ENCODE peak calls at places on chromosome 7, in eight cellular contexts. One of them, this sample, is unnamed.

GRCh38 chr7:132683967-132684690 is 107.9 kb upstream of the PLXNA4 start:
- DNase-seq in PC-9: no peak
- DNase-seq in activated naive CD4-positive, alpha-beta T cell: no peak
- DNase-seq in stimulated activated CD8-positive, alpha-beta memory T cell treated with anti-CD3 and anti-CD28 coated beads, Interleukin-15, amount 100 ng/mL, for 24 hours: no peak
- DNase-seq in HFFc6: no peak
- DNase-seq in mesothelial cell of epicardium: no peak
- DNase-seq in T-helper 2 cell: no peak
- DNase-seq in esophagus squamous epithelium: no peak
- DNase-seq in this sample: no peak

GRCh38 chr7:142104550-142105527 is 6.7 kb upstream of the MGAM2 start:
- DNase-seq in mesothelial cell of epicardium: no peak
- DNase-seq in activated naive CD4-positive, alpha-beta T cell: no peak
- DNase-seq in HFFc6: no peak
- DNase-seq in esophagus squamous epithelium: no peak
- DNase-seq in stimulated activated CD8-positive, alpha-beta memory T cell treated with anti-CD3 and anti-CD28 coated beads, Interleukin-15, amount 100 ng/mL, for 24 hours: no peak
- DNase-seq in PC-9: peak
- DNase-seq in T-helper 2 cell: no peak
- DNase-seq in this sample: no peak

GRCh38 chr7:47047384-47047783 is 534.5 kb downstream of the TNS3 start:
- DNase-seq in esophagus squamous epithelium: no peak
- DNase-seq in HFFc6: no peak
- DNase-seq in mesothelial cell of epicardium: no peak
- DNase-seq in PC-9: no peak
- DNase-seq in activated naive CD4-positive, alpha-beta T cell: no peak
- DNase-seq in stimulated activated CD8-positive, alpha-beta memory T cell treated with anti-CD3 and anti-CD28 coated beads, Interleukin-15, amount 100 ng/mL, for 24 hours: no peak
- DNase-seq in T-helper 2 cell: no peak
- DNase-seq in this sample: no peak

GRCh38 chr7:95012001-95012400 is 104.6 kb downstream of the PPP1R9A start:
- DNase-seq in PC-9: no peak
- DNase-seq in HFFc6: no peak
- DNase-seq in mesothelial cell of epicardium: no peak
- DNase-seq in stimulated activated CD8-positive, alpha-beta memory T cell treated with anti-CD3 and anti-CD28 coated beads, Interleukin-15, amount 100 ng/mL, for 24 hours: no peak
- DNase-seq in activated naive CD4-positive, alpha-beta T cell: no peak
- DNase-seq in T-helper 2 cell: no peak
- DNase-seq in esophagus squamous epithelium: no peak
- DNase-seq in this sample: no peak

GRCh38 chr7:22728416-22729029 is 1.5 kb downstream of the IL6 start:
- DNase-seq in stimulated activated CD8-positive, alpha-beta memory T cell treated with anti-CD3 and anti-CD28 coated beads, Interleukin-15, amount 100 ng/mL, for 24 hours: no peak
- DNase-seq in mesothelial cell of epicardium: no peak
- DNase-seq in T-helper 2 cell: no peak
- DNase-seq in HFFc6: peak
- DNase-seq in esophagus squamous epithelium: no peak
- DNase-seq in activated naive CD4-positive, alpha-beta T cell: no peak
- DNase-seq in PC-9: peak
- DNase-seq in this sample: no peak

GRCh38 chr7:51187941-51188340 is 128.7 kb downstream of the COBL start:
- DNase-seq in T-helper 2 cell: no peak
- DNase-seq in activated naive CD4-positive, alpha-beta T cell: no peak
- DNase-seq in mesothelial cell of epicardium: no peak
- DNase-seq in PC-9: no peak
- DNase-seq in esophagus squamous epithelium: no peak
- DNase-seq in HFFc6: no peak
- DNase-seq in stimulated activated CD8-positive, alpha-beta memory T cell treated with anti-CD3 and anti-CD28 coated beads, Interleukin-15, amount 100 ng/mL, for 24 hours: no peak
- DNase-seq in this sample: no peak

GRCh38 chr7:114047889-114048288 is 129.1 kb upstream of the PPP1R3A start:
- DNase-seq in activated naive CD4-positive, alpha-beta T cell: no peak
- DNase-seq in PC-9: no peak
- DNase-seq in T-helper 2 cell: no peak
- DNase-seq in mesothelial cell of epicardium: no peak
- DNase-seq in HFFc6: no peak
- DNase-seq in esophagus squamous epithelium: no peak
- DNase-seq in stimulated activated CD8-positive, alpha-beta memory T cell treated with anti-CD3 and anti-CD28 coated beads, Interleukin-15, amount 100 ng/mL, for 24 hours: no peak
- DNase-seq in this sample: no peak

GRCh38 chr7:116752305-116753074 is 80.5 kb downstream of the MET start:
- DNase-seq in T-helper 2 cell: no peak
- DNase-seq in activated naive CD4-positive, alpha-beta T cell: no peak
- DNase-seq in mesothelial cell of epicardium: no peak
- DNase-seq in PC-9: no peak
- DNase-seq in stimulated activated CD8-positive, alpha-beta memory T cell treated with anti-CD3 and anti-CD28 coated beads, Interleukin-15, amount 100 ng/mL, for 24 hours: no peak
- DNase-seq in esophagus squamous epithelium: no peak
- DNase-seq in HFFc6: no peak
- DNase-seq in this sample: no peak

GRCh38 chr7:88044069-88044468 is 110.0 kb downstream of the ADAM22 start:
- DNase-seq in activated naive CD4-positive, alpha-beta T cell: no peak
- DNase-seq in T-helper 2 cell: no peak
- DNase-seq in PC-9: no peak
- DNase-seq in stimulated activated CD8-positive, alpha-beta memory T cell treated with anti-CD3 and anti-CD28 coated beads, Interleukin-15, amount 100 ng/mL, for 24 hours: no peak
- DNase-seq in mesothelial cell of epicardium: no peak
- DNase-seq in HFFc6: no peak
- DNase-seq in esophagus squamous epithelium: no peak
- DNase-seq in this sample: no peak

This sample was measured in naive thymus-derived CD8-positive, alpha-beta T cell.